ENCODE peak calls at places on chromosomes 3 and 15, in four cellular contexts. L is cardiac muscle cell, T is left lung, I is ovary. A is an unnamed sample.

GRCh38 chr3:137768021-137768360 is 3.9 kb downstream of the SOX14 start:
- DNase-seq in L (no peak), T (no peak), I (no peak), A (peak; percentile 85)

GRCh38 chr3:156548041-156548687 is 6.8 kb downstream of the SSR3 start:
- DNase-seq in L (peak; percentile 22), T (no peak), I (no peak), A (no peak)

GRCh38 chr3:187713504-187713903 is 11.1 kb upstream of the RTP2 start:
- DNase-seq in L (peak; percentile 44), T (no peak), I (no peak), A (no peak)

GRCh38 chr3:188554404-188554803 is 400.4 kb downstream of the LPP start:
- DNase-seq in L (no peak), T (no peak), I (no peak), A (no peak)

GRCh38 chr3:116339441-116340028 is 105.8 kb downstream of the LSAMP start:
- DNase-seq in L (peak; percentile 81), T (peak; percentile 34), I (no peak), A (no peak)

GRCh38 chr3:188590556-188590955 is 436.6 kb downstream of the LPP start:
- DNase-seq in L (no peak), T (no peak), I (no peak), A (no peak)

GRCh38 chr3:184382326-184383032 is 2.6 kb downstream of the CHRD start:
- DNase-seq in L (no peak), T (no peak), I (no peak), A (no peak)

GRCh38 chr3:33433843-33434242 is 6.4 kb downstream of the UBP1 start:
- DNase-seq in L (peak; percentile 21), T (no peak), I (no peak), A (no peak)

GRCh38 chr3:49020335-49021212 is 1.3 kb upstream of the NDUFAF3 start:
- DNase-seq in L (no peak), T (peak; percentile 76), I (peak; percentile 70), A (no peak)

GRCh38 chr3:73192036-73192738 is 130.7 kb downstream of the EBLN2 start:
- DNase-seq in L (no peak), T (no peak), I (no peak), A (no peak)

GRCh38 chr3:32143849-32144757 is 37.7 kb downstream of the GPD1L start:
- DNase-seq in L (peak; percentile 96), T (no peak), I (no peak), A (no peak)

GRCh38 chr3:101637461-101637860 is 39.5 kb downstream of the ZBTB11 start:
- DNase-seq in L (no peak), T (no peak), I (no peak), A (peak; percentile 78)

GRCh38 chr3:137438561-137438960 is 325.6 kb upstream of the SOX14 start:
- DNase-seq in L (no peak), T (no peak), I (no peak), A (no peak)

GRCh38 chr3:189108735-189109134 is 63.0 kb upstream of the TPRG1 start:
- DNase-seq in L (no peak), T (no peak), I (no peak), A (no peak)

GRCh38 chr3:102605146-102605545 is 170.3 kb downstream of the ZPLD1 start:
- DNase-seq in L (no peak), T (no peak), I (no peak), A (no peak)

GRCh38 chr15:74525946-74526345 is 15.1 kb upstream of the ARID3B start:
- DNase-seq in L (no peak), T (no peak), I (no peak), A (no peak)

GRCh38 chr3:129687586-129688125 is 81.2 kb upstream of the PLXND1 start:
- DNase-seq in L (no peak), T (no peak), I (no peak), A (no peak)

GRCh38 chr3:195117978-195118581 is 152.9 kb downstream of the XXYLT1 start:
- DNase-seq in L (peak; percentile 54), T (no peak), I (no peak), A (no peak)

GRCh38 chr3:167940241-167940640 is 155.5 kb downstream of the GOLIM4 start:
- DNase-seq in L (peak; percentile 9), T (no peak), I (no peak), A (no peak)

GRCh38 chr3:50575372-50575771 is 6.0 kb downstream of the HEMK1 start:
- DNase-seq in L (no peak), T (no peak), I (no peak), A (no peak)

GRCh38 chr3:152309535-152310317 is 41.0 kb downstream of the MBNL1 start:
- DNase-seq in L (peak; percentile 70), T (no peak), I (no peak), A (no peak)

GRCh38 chr3:152305075-152305474 is 36.3 kb downstream of the MBNL1 start:
- DNase-seq in L (no peak), T (no peak), I (no peak), A (no peak)

GRCh38 chr3:152309031-152309430 is 40.3 kb downstream of the MBNL1 start:
- DNase-seq in L (no peak), T (no peak), I (no peak), A (no peak)

GRCh38 chr3:152307829-152308474 is 39.2 kb downstream of the MBNL1 start:
- DNase-seq in L (no peak), T (no peak), I (no peak), A (no peak)

DNA sequence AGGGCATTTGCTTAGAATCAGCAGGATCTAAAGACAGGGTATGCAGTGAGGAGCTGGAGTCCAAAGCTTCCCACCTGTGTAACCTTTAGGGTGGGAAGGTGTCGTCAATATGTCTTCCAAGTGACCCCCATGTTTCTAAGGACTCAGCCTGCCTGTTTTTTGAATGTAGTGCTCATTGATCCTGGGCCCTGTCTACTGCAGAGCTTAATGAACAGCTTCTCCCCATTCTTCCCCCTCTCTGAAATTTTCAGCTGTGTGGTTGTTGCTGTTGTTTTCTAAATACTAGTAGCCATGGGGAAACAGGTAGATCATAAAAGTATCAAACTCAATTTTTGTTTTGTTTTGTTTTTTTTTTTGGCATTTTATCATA is 39.7 kb downstream of the MBNL1 start:
- DNase-seq in L (no peak), T (no peak), I (no peak), A (no peak)
- H3K27ac ChIP-seq in L (peak overlapping the region; percentile 6), T (peak overlapping the region; percentile 58), I (no peak overlapping the region), A (peak overlapping the region; percentile 83)

GRCh38 chr3:7194081-7194835 is 333.3 kb downstream of the GRM7 start:
- DNase-seq in L (no peak), T (no peak), I (no peak), A (no peak)
- H3K9me3 ChIP-seq in L (no peaks in the 10 kb centered on the region), T (no peaks in the 10 kb centered on the region), I (no peaks in the 10 kb centered on the region), A (no peaks in the 10 kb centered on the region)

DNA sequence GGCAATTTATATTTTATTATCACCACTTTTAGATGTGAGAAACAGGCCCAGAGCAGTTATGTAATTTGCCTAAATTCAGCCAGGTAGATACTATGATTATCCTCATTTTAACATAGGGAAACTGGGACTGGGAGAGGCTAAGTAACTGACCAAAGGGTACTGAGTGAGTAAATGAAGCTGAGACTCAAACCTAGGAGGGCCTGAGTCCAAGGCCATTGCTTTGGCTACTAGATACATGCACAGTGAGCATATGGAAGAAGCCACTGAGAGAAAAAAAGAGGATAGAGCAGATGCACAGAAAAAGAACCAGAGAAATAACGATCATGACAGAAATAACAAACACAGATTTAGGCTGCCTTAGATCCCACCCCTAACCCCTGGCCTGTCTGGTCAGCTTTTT is 33.6 kb downstream of the USF3 start:
- DNase-seq in L (no peak), T (no peak), I (no peak), A (no peak)
- H3K27ac ChIP-seq in L (no peak overlapping the region), T (no peak overlapping the region), I (no peak overlapping the region), A (peak overlapping the region; percentile 45)

GRCh38 chr15:87349181-87349580 is 907.4 kb downstream of the NTRK3 start:
- DNase-seq in L (peak; percentile 22), T (no peak), I (no peak), A (no peak)

GRCh38 chr15:87347806-87348515 is 908.6 kb downstream of the NTRK3 start:
- DNase-seq in L (no peak), T (no peak), I (no peak), A (no peak)

GRCh38 chr15:87340370-87340769 is 916.2 kb downstream of the NTRK3 start:
- DNase-seq in L (no peak), T (no peak), I (no peak), A (no peak)

GRCh38 chr15:87348746-87349145 is 907.8 kb downstream of the NTRK3 start:
- DNase-seq in L (peak; percentile 11), T (no peak), I (no peak), A (no peak)

DNA sequence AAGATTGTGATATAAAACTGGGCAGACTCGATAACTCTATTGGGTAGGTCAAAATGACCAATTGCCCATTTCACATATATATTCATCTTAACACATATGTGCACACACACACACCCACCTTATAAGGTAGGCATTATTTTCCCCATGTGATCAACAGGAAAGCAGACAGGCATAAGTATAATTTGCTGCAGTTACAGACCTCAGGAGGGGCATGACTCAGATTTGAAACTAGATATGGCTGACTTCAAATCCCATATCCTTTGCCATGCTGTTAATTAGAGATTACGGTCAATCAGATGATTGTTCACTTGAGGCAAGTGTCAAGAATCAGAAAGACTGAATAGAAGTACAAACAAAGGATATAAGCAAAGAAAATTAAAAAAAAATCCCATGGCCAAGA is 910.6 kb downstream of the NTRK3 start:
- DNase-seq in L (no peak), T (no peak), I (no peak), A (no peak)
- H3K9me3 ChIP-seq in L (no peaks in the 10 kb centered on the region), T (no peaks in the 10 kb centered on the region), I (no peaks in the 10 kb centered on the region), A (no peaks in the 10 kb centered on the region)